ENCODE peak calls at places on chromosomes 2 and 18, in nine cellular contexts. S is fibroblast of lung, H is PC-3, Y is neural progenitor cell, X is heart left ventricle, O is suprapubic skin, R is MM.1S, P is RWPE1, W is sigmoid colon. D is an unnamed sample.

GRCh38 chr2:171864357-171864985 is 29.6 kb downstream of the SLC25A12 start:
- DNase-seq in Y (no peak), P (no peak), O (no peak), W (no peak), H (no peak), R (no peak), S (no peak), X (no peak), D (no peak)

GRCh38 chr2:175402591-175402990 is 221.1 kb upstream of the ATP5MC3 start:
- DNase-seq in P (no peak), W (no peak), O (no peak), H (no peak), R (no peak), X (no peak), S (no peak), Y (no peak), D (no peak)

GRCh38 chr2:172080641-172081230 is 4.6 kb upstream of the DLX1 start:
- DNase-seq in Y (peak; percentile 37), H (no peak), O (no peak), P (no peak), W (no peak), X (no peak), S (no peak), R (no peak), D (no peak)

GRCh38 chr2:60295591-60295962 is 257.9 kb downstream of the BCL11A start:
- DNase-seq in S (no peak), P (no peak), O (no peak), H (no peak), X (no peak), W (no peak), Y (peak; percentile 23), R (no peak), D (peak; percentile 39)

GRCh38 chr2:106098081-106098480 is 96.0 kb downstream of the UXS1 start:
- DNase-seq in P (no peak), H (peak; percentile 27), X (no peak), O (no peak), Y (peak; percentile 27), R (no peak), S (no peak), W (no peak), D (peak; percentile 26)

GRCh38 chr2:140128909-140129308 is 1348.7 kb upstream of the NXPH2 start:
- DNase-seq in O (no peak), Y (no peak), P (no peak), H (peak; percentile 28), W (no peak), S (peak; percentile 2), R (no peak), X (no peak), D (no peak)

GRCh38 chr18:27377251-27377650 is 192.1 kb upstream of the CHST9 start:
- DNase-seq in H (peak; percentile 38), Y (no peak), S (peak; percentile 90), X (no peak), W (no peak), P (no peak), O (no peak), R (no peak), D (no peak)

GRCh38 chr18:58402247-58402646 is 226.6 kb downstream of the ALPK2 start:
- DNase-seq in Y (no peak), W (no peak), P (no peak), R (no peak), O (no peak), H (peak; percentile 10), S (peak; percentile 87), X (no peak), D (no peak)

GRCh38 chr2:215769246-215769645 is 244.1 kb downstream of the MREG start:
- DNase-seq in Y (no peak), W (no peak), S (no peak), X (no peak), O (no peak), H (no peak), P (no peak), R (no peak), D (no peak)

GRCh38 chr2:242032780-242033656 is 163.5 kb downstream of the RTP5 start:
- DNase-seq in P (no peak), Y (no peak), S (no peak), X (no peak), O (no peak), R (no peak), H (no peak), W (peak; percentile 42), D (no peak)

GRCh38 chr18:10379511-10379910 is 74.9 kb upstream of the APCDD1 start:
- DNase-seq in S (peak; percentile 27), X (no peak), O (no peak), Y (no peak), R (no peak), P (no peak), W (no peak), H (peak; percentile 6), D (no peak)

GRCh38 chr2:178227187-178227586 is 32.9 kb downstream of the OSBPL6 start:
- DNase-seq in X (no peak), W (no peak), P (peak; percentile 21), S (peak; percentile 73), R (no peak), Y (no peak), O (no peak), H (peak; percentile 81), D (no peak)

GRCh38 chr2:23524261-23524706 is 139.3 kb downstream of the KLHL29 start:
- DNase-seq in H (peak; percentile 26), W (peak; percentile 84), O (no peak), P (peak; percentile 59), X (no peak), R (no peak), Y (no peak), S (peak; percentile 73), D (no peak)

GRCh38 chr2:231297108-231297908 is 98.2 kb upstream of the B3GNT7 start:
- DNase-seq in P (peak; percentile 51), W (peak; percentile 76), R (peak; percentile 67), X (peak; percentile 45), H (peak; percentile 68), S (peak; percentile 40), O (no peak), Y (peak; percentile 86), D (peak; percentile 62)

GRCh38 chr18:66867653-66868052 is 263.8 kb upstream of the CDH19 start:
- DNase-seq in O (no peak), X (no peak), R (peak; percentile 9), W (no peak), Y (no peak), S (peak; percentile 79), H (peak; percentile 29), P (peak; percentile 0), D (no peak)

GRCh38 chr18:70826571-70826970 is 537.7 kb downstream of the SOCS6 start:
- DNase-seq in W (no peak), H (no peak), X (no peak), R (peak; percentile 54), O (no peak), S (no peak), Y (no peak), P (no peak), D (no peak)
- H3K27ac ChIP-seq in W (no peak overlapping the region), H (no peak overlapping the region), X (no peak overlapping the region), R (peak overlapping the region; percentile 11), O (no peak overlapping the region), S (no peak overlapping the region), Y (no peak overlapping the region), P (no peak overlapping the region), D (no peak overlapping the region)

GRCh38 chr2:146678516-146678915 is 1166.3 kb upstream of the ACVR2A start:
- DNase-seq in W (no peak), S (no peak), Y (peak; percentile 59), P (no peak), R (no peak), X (no peak), O (no peak), H (no peak), D (no peak)

DNA sequence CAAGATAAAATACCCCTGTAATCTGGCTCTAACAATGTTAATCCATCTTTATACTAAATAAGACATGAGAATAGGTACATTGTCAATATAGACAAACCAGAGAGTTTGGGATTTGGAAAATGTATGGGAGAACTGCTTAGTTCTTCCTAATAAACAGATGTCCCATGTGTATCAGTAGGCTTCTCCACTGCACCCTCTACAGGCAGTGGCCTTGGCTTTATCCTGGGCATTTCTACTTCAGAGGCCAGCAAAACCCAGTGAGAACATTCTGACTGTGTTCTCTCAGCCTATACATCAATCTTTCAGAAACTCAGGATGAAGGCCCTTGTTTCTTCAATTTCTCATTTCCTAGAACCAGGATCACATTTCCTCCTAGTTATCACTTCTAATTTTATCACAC is 1167.5 kb upstream of the ACVR2A start:
- DNase-seq in H (peak; percentile 32), Y (no peak), W (no peak), P (peak; percentile 2), O (no peak), R (no peak), X (no peak), S (no peak), D (no peak)
- TF ChIP-seq CTCF in H (peak; percentile 61), Y (no peak), W (no peak), P (no peak), O (no peak), R (no peak), X (no peak), S (peak; percentile 14), D (peak; percentile 21)

GRCh38 chr2:26325851-26326250 is 20.1 kb upstream of the SELENOI start:
- DNase-seq in P (no peak), R (no peak), W (no peak), Y (no peak), S (peak; percentile 67), H (peak; percentile 37), X (no peak), O (no peak), D (no peak)
- H3K27ac ChIP-seq in P (no peak overlapping the region), R (no peak overlapping the region), W (no peak overlapping the region), Y (no peak overlapping the region), S (no peak overlapping the region), H (no peak overlapping the region), X (no peak overlapping the region), O (no peak overlapping the region), D (no peak overlapping the region)

GRCh38 chr2:103945083-103945482 is 908.8 kb upstream of the POU3F3 start:
- DNase-seq in W (no peak), H (no peak), R (no peak), P (no peak), Y (no peak), S (no peak), O (no peak), X (no peak), D (no peak)
- TF ChIP-seq CTCF in W (no peak), H (no peak), R (no peak), P (no peak), Y (no peak), S (no peak), O (no peak), X (no peak), D (no peak)

GRCh38 chr2:237495521-237496117 is 8.6 kb downstream of the MLPH start:
- DNase-seq in X (no peak), S (no peak), Y (no peak), R (no peak), H (no peak), W (peak; percentile 50), O (peak; percentile 56), P (no peak), D (no peak)
- H3K27ac ChIP-seq in X (no peak overlapping the region), S (no peak overlapping the region), Y (no peak overlapping the region), R (no peak overlapping the region), H (peak overlapping the region; percentile 100), W (no peak overlapping the region), O (no peak overlapping the region), P (no peak overlapping the region), D (no peak overlapping the region)